ENCODE peak calls at places on chromosomes 6 and 20, in five cellular contexts. N is stomach; O is mesendoderm; F is CD4-positive, alpha-beta memory T cell; P is PC-3. Y is an unnamed sample.

GRCh38 chr6:100663219-100663863 is 198.6 kb upstream of the SIM1 start:
- DNase-seq in N (no peak), O (peak; percentile 33), F (no peak), P (peak; percentile 80), Y (no peak)

GRCh38 chr6:32271427-32271826 is 47.6 kb upstream of the NOTCH4 start:
- DNase-seq in N (no peak), O (no peak), F (peak; percentile 37), P (no peak), Y (no peak)

GRCh38 chr6:112801681-112802080 is 454.6 kb downstream of the RFPL4B start:
- DNase-seq in N (no peak), O (no peak), F (no peak), P (no peak), Y (no peak)

GRCh38 chr6:147509900-147510299 is 1.4 kb downstream of the SAMD5 start:
- DNase-seq in N (no peak), O (peak; percentile 6), F (no peak), P (no peak), Y (no peak)

GRCh38 chr6:26122402-26122792 is 35.2 kb downstream of the HFE start:
- DNase-seq in N (no peak), O (peak; percentile 82), F (no peak), P (peak; percentile 41), Y (no peak)

GRCh38 chr20:55415567-55416142 is 589.7 kb downstream of the CBLN4 start:
- DNase-seq in N (no peak), O (peak; percentile 65), F (no peak), P (peak; percentile 59), Y (no peak)

GRCh38 chr6:107216197-107216933 is 101.0 kb upstream of the BEND3 start:
- DNase-seq in N (no peak), O (no peak), F (no peak), P (no peak), Y (no peak)

GRCh38 chr20:62511915-62512610 is 36.3 kb upstream of the GATA5 start:
- DNase-seq in N (no peak), O (no peak), F (no peak), P (no peak), Y (no peak)

GRCh38 chr6:109373333-109373732 is 8.9 kb downstream of the CD164 start:
- DNase-seq in N (no peak), O (no peak), F (no peak), P (no peak), Y (no peak)

GRCh38 chr6:166406197-166406596 is 23.5 kb upstream of the MPC1 start:
- DNase-seq in N (no peak), O (no peak), F (no peak), P (no peak), Y (no peak)

GRCh38 chr20:34315236-34315635 is 12.1 kb upstream of the AHCY start:
- DNase-seq in N (no peak), O (no peak), F (no peak), P (no peak), Y (no peak)

GRCh38 chr6:106975699-106976032 is 1.1 kb upstream of the CD24 start:
- DNase-seq in N (no peak), O (peak; percentile 64), F (no peak), P (peak; percentile 26), Y (no peak)

GRCh38 chr20:9629821-9630220 is 115.4 kb downstream of the LAMP5 start:
- DNase-seq in N (no peak), O (no peak), F (no peak), P (no peak), Y (no peak)

GRCh38 chr6:163876391-163876790 is 461.9 kb downstream of the QKI start:
- DNase-seq in N (no peak), O (no peak), F (no peak), P (no peak), Y (no peak)

GRCh38 chr6:46509063-46509462 is 17.8 kb upstream of the RCAN2 start:
- DNase-seq in N (no peak), O (no peak), F (no peak), P (no peak), Y (no peak)

GRCh38 chr6:148200302-148200701 is 142.3 kb upstream of the SASH1 start:
- DNase-seq in N (peak; percentile 68), O (no peak), F (no peak), P (no peak), Y (no peak)

DNA sequence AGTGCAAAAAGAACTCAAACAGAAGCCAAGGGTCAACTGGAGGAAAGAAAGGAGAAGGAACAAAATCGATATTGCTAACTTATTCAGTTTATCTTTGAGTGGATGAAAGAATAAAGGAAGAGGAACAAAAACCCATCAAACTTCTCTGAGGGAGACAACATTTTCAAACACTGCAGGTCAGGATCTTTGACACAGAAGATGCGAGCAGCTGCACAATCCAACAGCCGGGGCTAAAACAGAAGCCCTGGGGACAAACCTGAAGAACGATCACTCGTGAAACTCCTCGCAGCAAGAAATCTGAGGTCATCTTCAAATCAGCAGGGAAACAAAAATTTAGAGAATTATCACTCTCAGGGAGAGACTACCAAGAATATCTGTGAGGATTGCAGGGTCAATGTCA is 14.2 kb downstream of the SLC23A2 start:
- DNase-seq in N (no peak), O (no peak), F (no peak), P (no peak), Y (no peak)
- H3K4me1 ChIP-seq in N (no peaks in the 10 kb centered on the region), O (no peaks in the 10 kb centered on the region), F (no peaks in the 10 kb centered on the region), P (no peaks in the 10 kb centered on the region), Y (no peaks in the 10 kb centered on the region)

GRCh38 chr6:116246089-116246488 is 7.8 kb downstream of the TSPYL4 start:
- DNase-seq in N (no peak), O (no peak), F (no peak), P (no peak), Y (no peak)
- H3K4me1 ChIP-seq in N (peaks cover 19% of the 10 kb centered on the region), O (peaks cover 5% of the 10 kb centered on the region), F (peaks cover 16% of the 10 kb centered on the region), P (peaks cover 11% of the 10 kb centered on the region), Y (peaks cover 16% of the 10 kb centered on the region)

DNA sequence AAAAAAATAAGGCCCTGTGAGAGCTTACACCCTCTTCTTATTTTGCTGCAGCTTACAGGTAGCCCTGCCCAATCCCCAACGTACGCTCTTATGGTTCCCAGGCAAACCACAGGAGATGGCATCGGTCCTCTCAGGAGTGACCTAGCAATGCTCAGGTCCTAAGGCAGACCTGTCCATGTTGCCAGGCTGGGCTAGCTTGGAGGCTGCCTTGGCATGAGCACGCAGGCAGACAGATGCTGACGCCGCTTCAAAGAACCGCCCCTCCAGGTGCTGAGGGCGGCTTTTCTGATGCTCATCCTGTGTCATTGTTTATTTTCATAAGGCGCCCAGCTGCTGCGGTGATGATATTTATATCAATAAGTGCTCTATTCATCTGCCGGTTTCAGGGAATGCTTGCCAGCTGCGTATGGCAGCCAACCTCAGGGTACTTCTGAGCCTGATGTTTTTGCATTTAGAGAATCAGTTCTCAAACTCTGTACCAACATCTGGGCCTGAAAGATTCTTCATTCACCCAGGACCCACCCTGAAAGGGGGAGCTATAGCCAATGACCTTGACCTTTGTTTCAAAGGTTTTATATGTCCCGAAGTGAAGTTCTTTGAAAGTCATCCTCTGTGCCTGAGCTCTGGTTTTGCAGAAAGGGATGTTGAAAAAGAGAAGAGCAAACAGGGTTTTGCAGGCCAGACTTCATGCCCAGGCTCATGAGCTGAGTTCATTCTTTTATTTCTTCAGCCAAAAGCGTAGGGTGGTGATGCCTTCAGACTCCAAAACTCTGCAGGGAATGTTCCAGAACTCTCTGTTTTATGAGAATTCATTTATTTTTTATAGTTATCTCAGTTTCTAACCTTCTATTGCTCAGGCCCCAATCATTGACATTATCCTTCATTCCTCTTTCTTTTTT is 475.6 kb upstream of the CHD6 start:
- DNase-seq in N (no peak), O (no peak), F (no peak), P (no peak), Y (no peak)
- H3K4me1 ChIP-seq in N (no peaks in the 10 kb centered on the region), O (no peaks in the 10 kb centered on the region), F (no peaks in the 10 kb centered on the region), P (no peaks in the 10 kb centered on the region), Y (no peaks in the 10 kb centered on the region)

DNA sequence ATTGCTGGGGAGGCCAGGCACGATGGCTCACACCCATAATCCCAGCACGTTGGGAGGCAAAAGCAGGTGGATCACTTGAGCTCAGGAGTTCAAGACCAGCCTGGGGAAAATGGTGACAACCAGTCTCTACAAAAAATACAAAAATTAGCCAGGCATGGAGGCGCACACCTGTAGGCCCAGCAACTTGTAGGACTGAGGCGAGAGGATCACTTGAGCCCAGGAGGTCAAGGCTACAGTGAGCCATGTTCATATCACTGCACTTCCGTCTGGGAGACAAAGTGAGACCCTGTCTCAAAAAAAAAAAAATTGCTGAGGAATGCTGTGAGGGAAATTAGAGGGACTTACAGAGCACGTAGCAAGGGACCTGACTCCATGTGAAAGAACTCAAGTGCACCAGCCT is 40.8 kb upstream of the ID1 start:
- DNase-seq in N (no peak), O (no peak), F (no peak), P (no peak), Y (no peak)
- H3K4me1 ChIP-seq in N (peaks cover 41% of the 10 kb centered on the region), O (peaks cover 5% of the 10 kb centered on the region), F (peaks cover 15% of the 10 kb centered on the region), P (peaks cover 64% of the 10 kb centered on the region), Y (peaks cover 64% of the 10 kb centered on the region)

GRCh38 chr6:139159016-139159415 is 24.1 kb downstream of the HECA start:
- DNase-seq in N (no peak), O (no peak), F (no peak), P (no peak), Y (no peak)
- H3K4me1 ChIP-seq in N (peaks cover 5% of the 10 kb centered on the region), O (no peaks in the 10 kb centered on the region), F (peaks cover 98% of the 10 kb centered on the region), P (no peaks in the 10 kb centered on the region), Y (no peaks in the 10 kb centered on the region)